ENCODE peak calls at places on chromosomes 2 and 18, in five cellular contexts. W is AG04450, D is adrenal gland, Q is Peyer's patch, U is MG63. Y is an unnamed sample.

GRCh38 chr2:40540026-40540425 is 88.1 kb upstream of the SLC8A1 start:
- DNase-seq in W (no peak), D (no peak), Q (no peak), U (no peak), Y (no peak)

GRCh38 chr2:641501-642430 is 35.4 kb downstream of the TMEM18 start:
- DNase-seq in W (no peak), D (no peak), Q (no peak), U (no peak), Y (no peak)

GRCh38 chr2:196324212-196324611 is 152.8 kb upstream of the STK17B start:
- DNase-seq in W (no peak), D (no peak), Q (no peak), U (no peak), Y (no peak)

GRCh38 chr2:168801961-168802824 is at the start of gene NOSTRIN:
- DNase-seq in W (no peak), D (peak), Q (peak), U (peak), Y (peak)

GRCh38 chr2:120854766-120855530 is 119.3 kb downstream of the GLI2 start:
- DNase-seq in W (no peak), D (no peak), Q (peak), U (no peak), Y (no peak)

GRCh38 chr2:219887870-219888269 is 260.4 kb downstream of the SLC4A3 start:
- DNase-seq in W (no peak), D (no peak), Q (no peak), U (no peak), Y (peak)

GRCh38 chr18:31497711-31498449 is at the start of gene DSG2:
- DNase-seq in W (no peak), D (peak), Q (peak), U (peak), Y (peak)

GRCh38 chr18:702957-703659 is 9.3 kb downstream of the ENOSF1 start:
- DNase-seq in W (peak), D (no peak), Q (no peak), U (peak), Y (peak)

GRCh38 chr2:190359896-190360376 is 16.5 kb downstream of the INPP1 start:
- DNase-seq in W (peak), D (peak), Q (peak), U (peak), Y (peak)

GRCh38 chr2:71482055-71482454 is 28.7 kb downstream of the DYSF start:
- DNase-seq in W (no peak), D (no peak), Q (no peak), U (no peak), Y (no peak)

GRCh38 chr2:52383541-52383940 is 1351.6 kb upstream of the NRXN1 start:
- DNase-seq in W (no peak), D (no peak), Q (no peak), U (no peak), Y (no peak)

GRCh38 chr2:191846787-191847620 is at the start of gene CAVIN2:
- DNase-seq in W (peak), D (peak), Q (peak), U (peak), Y (peak)

GRCh38 chr2:168552450-168552856 is 96.4 kb downstream of the CERS6 start:
- DNase-seq in W (no peak), D (no peak), Q (no peak), U (no peak), Y (no peak)

GRCh38 chr2:239608723-239609122 is 207.9 kb upstream of the HDAC4 start:
- DNase-seq in W (no peak), D (no peak), Q (no peak), U (no peak), Y (no peak)

GRCh38 chr2:72147303-72147970 is at the start of gene CYP26B1:
- DNase-seq in W (no peak), D (no peak), Q (peak), U (peak), Y (no peak)

GRCh38 chr18:52348209-52348608 is 8.2 kb downstream of the DCC start:
- DNase-seq in W (no peak), D (no peak), Q (no peak), U (no peak), Y (peak)

GRCh38 chr2:227456772-227457171 is 15.2 kb upstream of the AGFG1 start:
- DNase-seq in W (no peak), D (no peak), Q (no peak), U (no peak), Y (peak)

GRCh38 chr2:100297511-100297910 is 24.8 kb downstream of the LONRF2 start:
- DNase-seq in W (no peak), D (no peak), Q (no peak), U (no peak), Y (no peak)

GRCh38 chr2:230947908-230948365 is 22.9 kb upstream of the GPR55 start:
- DNase-seq in W (no peak), D (no peak), Q (no peak), U (no peak), Y (no peak)

GRCh38 chr2:218858138-218858445 is 1.5 kb upstream of the WNT6 start:
- DNase-seq in W (no peak), D (no peak), Q (no peak), U (no peak), Y (no peak)

GRCh38 chr2:218859556-218859993 is at the start of gene WNT6:
- DNase-seq in W (no peak), D (peak), Q (no peak), U (peak), Y (peak)

GRCh38 chr2:218857371-218858137 is 2.1 kb upstream of the WNT6 start:
- DNase-seq in W (no peak), D (no peak), Q (no peak), U (no peak), Y (no peak)

GRCh38 chr2:218859994-218860831 is 608 bp downstream of the WNT6 start:
- DNase-seq in W (no peak), D (peak), Q (no peak), U (no peak), Y (no peak)

DNA sequence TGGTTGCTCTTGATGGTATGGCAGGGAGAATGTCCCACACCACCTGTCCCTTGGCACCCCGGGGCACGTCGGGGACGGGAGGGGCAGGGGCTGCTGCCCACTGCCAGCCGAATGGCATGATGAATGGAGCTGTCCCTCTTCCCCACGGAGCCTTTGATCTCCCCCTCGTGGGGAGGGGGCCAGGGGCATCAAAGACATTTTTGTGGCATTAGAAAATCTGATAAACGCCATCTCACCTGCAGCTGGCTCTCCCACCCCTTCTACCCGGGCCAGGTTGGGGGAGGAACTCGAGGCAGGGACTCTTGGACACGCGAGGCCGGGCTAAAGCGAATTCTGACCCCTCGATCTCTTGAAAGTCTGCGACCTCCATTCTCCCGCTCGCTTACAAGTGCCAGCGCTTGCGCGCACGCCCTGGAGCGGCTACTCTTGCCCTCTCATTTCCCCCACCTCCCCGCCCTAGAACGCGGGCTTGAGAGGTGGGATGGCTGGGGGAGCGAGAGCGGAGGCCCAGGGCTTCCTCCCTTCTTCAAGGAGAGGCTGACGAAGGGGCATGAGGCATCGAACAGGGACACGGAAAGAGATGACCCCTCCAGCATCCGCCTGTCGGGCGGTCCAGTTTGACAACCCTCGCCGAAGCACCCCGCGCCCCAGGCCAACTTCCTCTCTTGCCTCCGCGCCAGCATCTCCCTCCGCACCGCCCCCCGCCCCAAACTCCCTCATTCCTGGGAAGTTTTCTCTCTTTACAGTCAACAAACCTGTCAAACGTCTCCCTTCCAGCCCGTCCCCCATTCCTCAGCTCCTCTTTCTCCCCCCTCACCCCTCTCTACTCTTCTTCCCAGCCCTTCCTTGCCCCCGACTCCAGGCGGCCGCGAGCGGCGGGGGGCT is 692 bp upstream of the WNT6 start:
- DNase-seq in W (no peak), D (no peak), Q (no peak), U (no peak), Y (no peak)
- H3K4me3 ChIP-seq in W (no peak), D (no peak), Q (no peak), U (no peak), Y (no peak)

GRCh38 chr18:24397694-24398365 is at the start of gene OSBPL1A:
- DNase-seq in W (peak), D (peak), Q (peak), U (peak), Y (peak)
- H3K4me3 ChIP-seq in W (peak), D (peak), Q (peak), U (peak), Y (peak)

GRCh38 chr18:79070486-79070885 is 1.3 kb downstream of the ATP9B start:
- DNase-seq in W (no peak), D (no peak), Q (no peak), U (no peak), Y (no peak)
- H3K4me3 ChIP-seq in W (peak), D (no peak), Q (no peak), U (peak), Y (peak)

DNA sequence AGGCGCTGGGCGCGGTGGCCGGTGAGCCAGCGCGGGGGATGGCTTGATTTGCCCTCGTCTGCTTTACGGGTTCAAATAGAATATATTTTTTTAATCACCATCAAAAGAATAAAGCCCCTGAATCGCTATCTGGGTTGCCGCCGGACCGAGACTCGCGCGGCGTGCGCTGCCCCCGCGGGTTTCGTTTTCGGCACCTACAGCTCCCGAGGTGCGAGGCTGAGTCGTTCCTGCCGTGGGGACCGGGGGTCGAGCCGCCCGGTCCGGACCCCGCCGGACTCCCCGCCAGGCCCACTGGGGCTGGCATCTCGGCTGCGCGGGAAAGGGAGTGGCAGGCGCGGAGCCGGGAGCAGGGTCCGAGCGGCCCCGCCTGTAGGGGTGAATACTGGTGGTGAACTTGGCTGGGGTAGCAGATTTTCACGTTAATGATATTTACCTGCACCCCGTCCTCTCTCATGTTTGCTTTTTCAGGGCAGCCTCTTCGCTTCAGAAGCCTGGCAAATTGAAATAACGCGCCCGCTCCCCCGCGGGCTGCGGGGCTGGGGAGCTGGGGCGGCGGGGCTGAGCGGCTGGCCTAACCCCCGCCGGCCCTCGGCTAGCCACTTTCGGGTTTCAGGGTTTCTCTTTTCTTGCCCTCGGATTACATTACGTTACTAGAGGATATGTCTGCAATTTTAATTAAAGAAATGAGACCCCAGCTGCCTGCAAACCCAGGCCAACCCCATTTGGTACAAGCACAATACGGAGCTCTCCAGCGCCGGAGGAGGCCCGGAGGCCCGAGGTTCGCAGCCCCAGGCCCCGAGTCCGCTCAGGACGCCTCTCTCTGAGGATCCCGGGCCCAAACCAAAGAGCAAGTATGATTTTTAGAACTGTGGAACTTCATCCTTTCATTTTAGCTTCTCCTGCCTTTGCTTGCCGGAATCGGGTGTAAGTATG is 1.7 kb upstream of the CELF4 start:
- DNase-seq in W (no peak), D (no peak), Q (no peak), U (no peak), Y (no peak)
- H3K4me3 ChIP-seq in W (peak), D (no peak), Q (no peak), U (peak), Y (peak)

GRCh38 chr2:28600176-28600575 is 104.3 kb downstream of the PLB1 start:
- DNase-seq in W (no peak), D (no peak), Q (no peak), U (no peak), Y (no peak)

GRCh38 chr2:28602751-28603639 is 107.1 kb downstream of the PLB1 start:
- DNase-seq in W (no peak), D (no peak), Q (no peak), U (no peak), Y (no peak)

GRCh38 chr2:28601612-28602011 is 105.8 kb downstream of the PLB1 start:
- DNase-seq in W (no peak), D (no peak), Q (no peak), U (no peak), Y (no peak)

GRCh38 chr2:28603821-28604220 is 108.0 kb downstream of the PLB1 start:
- DNase-seq in W (no peak), D (no peak), Q (no peak), U (no peak), Y (no peak)

GRCh38 chr2:28602136-28602660 is 106.3 kb downstream of the PLB1 start:
- DNase-seq in W (no peak), D (no peak), Q (no peak), U (no peak), Y (no peak)
- H3K4me3 ChIP-seq in W (no peak), D (no peak), Q (no peak), U (no peak), Y (no peak)

Y was measured in epithelial cell of esophagus.